ENCODE peak calls at places on chromosome 3, in ten cellular contexts. X is K562, K is stomach, Z is breast epithelium, Y is GM12892, H is Panc1, U is H1, F is GM12891, G is suprapubic skin, V is HCT116. A is an unnamed sample.
A peak's percentile ranks its signal among the peaks of the same experiment; 100 is the strongest.

GRCh38 chr3:127194601-127195187 is 1.8 kb downstream of the PRR23E start:
- DNase-seq in X (no peak), K (peak; percentile 22), Z (no peak), Y (no peak), H (no peak), U (no peak), F (no peak), G (peak; percentile 32), V (no peak), A (no peak)

GRCh38 chr3:184465883-184466412 is 86.1 kb downstream of the CHRD start:
- DNase-seq in X (no peak), K (no peak), Z (no peak), Y (no peak), H (no peak), U (no peak), F (no peak), G (no peak), V (no peak), A (no peak)

GRCh38 chr3:183594636-183595035 is 39.1 kb upstream of the KLHL6 start:
- DNase-seq in X (no peak), K (no peak), Z (no peak), Y (no peak), H (no peak), U (no peak), F (no peak), G (peak; percentile 18), V (no peak), A (no peak)

GRCh38 chr3:106508331-106508893 is 639.6 kb upstream of the CBLB start:
- DNase-seq in X (no peak), K (no peak), Z (no peak), Y (no peak), H (no peak), U (no peak), F (no peak), G (no peak), V (no peak), A (no peak)

GRCh38 chr3:174051191-174051590 is 653.6 kb downstream of the NLGN1 start:
- DNase-seq in X (no peak), K (no peak), Z (no peak), Y (no peak), H (no peak), U (no peak), F (no peak), G (no peak), V (no peak), A (no peak)

GRCh38 chr3:23810342-23811116 is 4.8 kb downstream of the UBE2E1 start:
- DNase-seq in X (peak; percentile 48), K (peak; percentile 46), Z (no peak), Y (no peak), H (no peak), U (peak; percentile 84), F (peak; percentile 41), G (peak; percentile 84), V (no peak), A (peak; percentile 90)

GRCh38 chr3:45088959-45089358 is 57.2 kb downstream of the CDCP1 start:
- DNase-seq in X (no peak), K (no peak), Z (no peak), Y (no peak), H (no peak), U (no peak), F (no peak), G (no peak), V (no peak), A (no peak)

GRCh38 chr3:48119495-48120193 is 68.6 kb downstream of the CDC25A start:
- DNase-seq in X (no peak), K (peak; percentile 26), Z (peak; percentile 20), Y (no peak), H (no peak), U (no peak), F (no peak), G (no peak), V (no peak), A (no peak)

GRCh38 chr3:1439395-1439794 is 346.6 kb downstream of the CNTN6 start:
- DNase-seq in X (no peak), K (peak; percentile 27), Z (no peak), Y (no peak), H (no peak), U (peak; percentile 75), F (no peak), G (no peak), V (no peak), A (no peak)

GRCh38 chr3:49759226-49759625 is 27.1 kb downstream of the IP6K1 start:
- DNase-seq in X (no peak), K (no peak), Z (no peak), Y (no peak), H (no peak), U (no peak), F (no peak), G (no peak), V (no peak), A (no peak)

GRCh38 chr3:25587094-25587493 is 77.6 kb downstream of the TOP2B start:
- DNase-seq in X (no peak), K (no peak), Z (no peak), Y (no peak), H (no peak), U (no peak), F (no peak), G (no peak), V (no peak), A (no peak)

GRCh38 chr3:2262204-2262603 is 163.5 kb downstream of the CNTN4 start:
- DNase-seq in X (no peak), K (no peak), Z (no peak), Y (no peak), H (no peak), U (no peak), F (no peak), G (no peak), V (no peak), A (peak; percentile 60)

GRCh38 chr3:122890077-122890484 is 95.2 kb downstream of the SLC49A4 start:
- DNase-seq in X (no peak), K (no peak), Z (peak; percentile 67), Y (no peak), H (no peak), U (peak; percentile 61), F (no peak), G (no peak), V (no peak), A (no peak)

GRCh38 chr3:151085889-151086483 is 522 bp downstream of the MED12L start:
- DNase-seq in X (no peak), K (no peak), Z (no peak), Y (peak; percentile 38), H (no peak), U (no peak), F (peak; percentile 42), G (no peak), V (no peak), A (peak; percentile 87)

GRCh38 chr3:10465161-10465560 is 40.2 kb downstream of the ATP2B2 start:
- DNase-seq in X (no peak), K (no peak), Z (no peak), Y (no peak), H (no peak), U (no peak), F (no peak), G (no peak), V (no peak), A (no peak)

GRCh38 chr3:191139771-191140170 is 59.3 kb upstream of the OSTN start:
- DNase-seq in X (no peak), K (no peak), Z (no peak), Y (no peak), H (no peak), U (no peak), F (no peak), G (no peak), V (no peak), A (no peak)

GRCh38 chr3:133360476-133360875 is 39.4 kb upstream of the BFSP2 start:
- DNase-seq in X (no peak), K (no peak), Z (no peak), Y (no peak), H (no peak), U (no peak), F (no peak), G (no peak), V (no peak), A (no peak)

GRCh38 chr3:196186661-196187573 is 24.3 kb downstream of the ZDHHC19 start:
- DNase-seq in X (no peak), K (no peak), Z (no peak), Y (peak; percentile 61), H (no peak), U (peak; percentile 72), F (no peak), G (no peak), V (no peak), A (no peak)
- TF ChIP-seq POLR2AphosphoS5 in X (no peak), K (no peak), Z (no peak), Y (peak; percentile 16), H (no peak), U (no peak), F (peak; percentile 46), G (no peak), V (no peak), A (no peak)

GRCh38 chr3:179603831-179604230 is 607 bp downstream of the MRPL47 start:
- DNase-seq in X (no peak), K (no peak), Z (no peak), Y (no peak), H (no peak), U (no peak), F (no peak), G (no peak), V (no peak), A (no peak)
- TF ChIP-seq POLR2AphosphoS5 in X (no peak), K (no peak), Z (no peak), Y (no peak), H (no peak), U (no peak), F (no peak), G (no peak), V (no peak), A (no peak)

DNA sequence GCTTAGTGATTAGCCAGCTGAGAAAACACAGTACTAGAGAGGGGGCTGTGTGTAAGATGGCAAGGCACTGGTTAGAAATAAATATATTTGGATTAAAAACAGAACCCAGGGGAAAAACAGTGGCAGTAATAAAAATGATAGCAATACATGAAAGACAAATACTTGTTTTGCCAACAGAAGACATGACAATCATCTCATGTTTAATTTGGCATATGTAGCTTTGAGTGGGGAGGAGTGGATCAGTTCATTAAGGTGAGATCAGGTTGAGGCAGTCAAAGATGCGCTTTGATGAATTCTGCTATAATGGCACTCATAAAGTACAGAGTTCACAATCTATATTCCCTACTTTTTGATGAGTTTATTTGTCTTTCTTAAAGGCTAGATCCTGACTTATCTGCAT is 3.4 kb upstream of the HGD start:
- DNase-seq in X (no peak), K (no peak), Z (no peak), Y (no peak), H (no peak), U (no peak), F (no peak), G (no peak), V (no peak), A (no peak)
- TF ChIP-seq POLR2AphosphoS5 in X (no peak), K (no peak), Z (no peak), Y (no peak), H (no peak), U (no peak), F (no peak), G (no peak), V (no peak), A (no peak)

DNA sequence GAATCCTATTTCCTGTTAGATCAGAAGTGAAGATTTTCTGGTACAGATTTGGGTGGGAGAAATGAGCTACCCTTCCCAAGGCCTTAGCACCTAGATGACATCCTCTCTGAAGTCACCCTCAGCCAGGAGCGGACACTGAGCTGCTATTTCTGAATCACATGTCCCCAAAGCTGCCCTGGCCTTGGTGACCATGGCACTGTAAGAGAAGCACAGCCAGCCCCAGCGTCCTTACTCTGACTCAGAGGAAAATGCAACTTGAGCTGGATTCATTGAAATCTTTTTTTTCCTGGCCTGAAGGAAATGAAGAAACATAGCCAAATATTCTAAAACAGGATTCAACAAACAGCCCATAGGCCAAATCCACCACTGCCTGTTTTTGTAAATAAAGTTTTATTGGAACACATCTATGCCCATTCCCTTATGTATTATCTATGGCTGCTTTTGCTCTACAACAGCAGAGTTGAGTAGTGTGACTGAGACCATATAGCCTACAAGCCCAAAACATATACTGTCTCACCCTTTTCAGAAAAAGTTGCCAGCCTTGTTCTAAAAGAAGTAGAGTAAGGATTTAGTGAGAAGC is 215.8 kb upstream of the CTDSPL start:
- DNase-seq in X (no peak), K (no peak), Z (no peak), Y (no peak), H (no peak), U (no peak), F (no peak), G (no peak), V (no peak), A (no peak)
- TF ChIP-seq POLR2AphosphoS5 in X (no peak), K (no peak), Z (no peak), Y (no peak), H (no peak), U (no peak), F (no peak), G (no peak), V (no peak), A (no peak)